ENCODE peak calls at places on chromosomes 6 and 20, in seven cellular contexts. M is BJ; A is cardiac fibroblast; K is CD8-positive, alpha-beta T cell; I is AG10803; P is mesothelial cell of epicardium; Y is RWPE1. E is an unnamed sample.

GRCh38 chr6:41894366-41895299 is 542 bp downstream of the USP49 start:
- DNase-seq in M (no peak), K (no peak), Y (peak; percentile 8), A (peak; percentile 11), P (peak; percentile 59), I (no peak), E (no peak)

GRCh38 chr6:169620171-169621125 is 81.4 kb downstream of the WDR27 start:
- DNase-seq in P (no peak), M (no peak), Y (no peak), I (peak; percentile 29), A (no peak), K (no peak), E (no peak)

GRCh38 chr6:45265246-45265645 is 62.9 kb upstream of the RUNX2 start:
- DNase-seq in K (no peak), A (peak; percentile 50), I (no peak), Y (no peak), P (no peak), M (no peak), E (no peak)

GRCh38 chr6:55388161-55388560 is 60.9 kb downstream of the GFRAL start:
- DNase-seq in I (no peak), K (no peak), M (no peak), P (no peak), Y (peak; percentile 2), A (no peak), E (no peak)

GRCh38 chr6:133067960-133068359 is 173.2 kb upstream of the EYA4 start:
- DNase-seq in Y (no peak), P (no peak), A (no peak), I (no peak), K (no peak), M (no peak), E (no peak)

GRCh38 chr6:10315631-10316145 is 99.2 kb downstream of the TFAP2A start:
- DNase-seq in I (no peak), P (no peak), A (no peak), K (no peak), M (no peak), Y (no peak), E (no peak)

GRCh38 chr6:44223471-44224153 is at the start of gene SLC29A1:
- DNase-seq in K (peak; percentile 77), Y (peak; percentile 87), P (peak; percentile 44), M (no peak), A (peak; percentile 42), I (no peak), E (no peak)

GRCh38 chr6:161526794-161527193 is 252.9 kb upstream of the AGPAT4 start:
- DNase-seq in I (no peak), Y (no peak), M (no peak), P (no peak), A (no peak), K (no peak), E (no peak)

GRCh38 chr20:56171087-56172012 is 77.2 kb upstream of the MC3R start:
- DNase-seq in K (no peak), I (no peak), P (no peak), M (no peak), A (no peak), Y (peak; percentile 41), E (no peak)
- TF ChIP-seq CTCF in K (no peak), I (no peak), P (no peak), M (no peak), A (peak; percentile 13), Y (peak; percentile 39), E (no peak)

GRCh38 chr20:62400021-62400420 is 7.1 kb downstream of the CABLES2 start:
- DNase-seq in A (no peak), I (no peak), P (no peak), M (no peak), K (no peak), Y (no peak), E (no peak)

GRCh38 chr20:62403331-62403730 is 3.8 kb downstream of the CABLES2 start:
- DNase-seq in Y (no peak), A (no peak), P (no peak), K (no peak), M (no peak), I (no peak), E (no peak)

GRCh38 chr20:62400541-62400940 is 6.5 kb downstream of the CABLES2 start:
- DNase-seq in M (no peak), P (no peak), K (no peak), Y (no peak), I (no peak), A (no peak), E (no peak)

GRCh38 chr20:62402456-62402855 is 4.6 kb downstream of the CABLES2 start:
- DNase-seq in K (no peak), I (no peak), Y (no peak), P (no peak), M (no peak), A (no peak), E (no peak)

DNA sequence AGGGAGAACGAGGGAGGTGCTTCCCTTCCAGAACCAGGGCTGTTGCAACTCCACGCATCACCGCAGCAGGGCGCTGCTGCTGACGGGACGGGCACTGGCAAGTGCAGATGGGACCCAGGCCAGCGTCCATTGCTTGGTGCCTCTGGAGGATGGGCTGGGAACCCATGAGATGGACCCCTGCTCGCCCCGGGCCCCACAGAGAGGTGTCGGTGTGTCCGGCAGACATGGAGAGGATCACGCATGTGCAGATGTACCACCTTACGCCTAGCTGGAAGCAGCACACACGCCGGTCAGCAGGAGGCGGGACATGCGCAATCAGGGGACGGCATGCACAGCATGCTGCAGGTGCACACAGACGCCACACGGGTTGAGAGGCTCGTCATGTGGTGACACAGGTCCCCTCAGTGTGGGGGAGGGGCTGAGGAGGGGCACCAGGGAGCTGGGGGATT is 5.7 kb downstream of the CABLES2 start:
- DNase-seq in M (no peak), A (no peak), K (no peak), I (no peak), Y (no peak), P (no peak), E (no peak)
- TF ChIP-seq CTCF in M (peak; percentile 6), A (no peak), K (no peak), I (no peak), Y (peak; percentile 52), P (no peak), E (no peak)

DNA sequence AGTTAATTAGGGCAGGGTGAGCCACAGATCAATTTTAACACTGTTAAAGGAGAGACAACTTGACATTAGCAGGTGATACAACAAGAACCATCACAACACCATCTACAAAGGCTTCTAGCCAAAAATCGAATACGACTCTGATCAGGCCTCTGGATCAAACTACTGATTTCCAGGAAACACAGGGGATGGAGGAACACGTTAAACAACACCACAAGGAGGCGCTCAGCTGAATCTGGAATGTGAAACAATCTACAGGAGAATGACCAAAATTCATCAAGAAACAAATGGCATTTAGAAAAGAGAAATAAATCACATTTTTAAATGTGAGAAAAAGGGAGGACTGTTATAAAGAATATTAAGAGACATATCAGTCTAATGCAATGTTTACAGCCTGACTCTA is 13.5 kb upstream of the MAFB start:
- DNase-seq in Y (no peak), M (no peak), A (no peak), P (no peak), I (no peak), K (no peak), E (no peak)
- TF ChIP-seq CTCF in Y (peak; percentile 18), M (peak; percentile 19), A (no peak), P (no peak), I (peak; percentile 32), K (no peak), E (no peak)

GRCh38 chr6:14851286-14851685 is 394.6 kb upstream of the JARID2 start:
- DNase-seq in P (no peak), M (peak; percentile 39), K (no peak), Y (no peak), A (peak; percentile 11), I (peak; percentile 46), E (no peak)

GRCh38 chr6:14852375-14852774 is 393.5 kb upstream of the JARID2 start:
- DNase-seq in Y (no peak), A (no peak), P (no peak), I (no peak), M (no peak), K (no peak), E (no peak)

GRCh38 chr6:14849224-14849623 is 396.6 kb upstream of the JARID2 start:
- DNase-seq in Y (no peak), K (no peak), M (no peak), A (no peak), P (no peak), I (no peak), E (no peak)

GRCh38 chr6:14844411-14844810 is 401.5 kb upstream of the JARID2 start:
- DNase-seq in K (no peak), I (no peak), Y (no peak), A (no peak), M (no peak), P (no peak), E (no peak)

GRCh38 chr6:14848019-14848418 is 397.9 kb upstream of the JARID2 start:
- DNase-seq in M (peak; percentile 13), A (no peak), K (no peak), Y (no peak), I (peak; percentile 70), P (no peak), E (no peak)
- TF ChIP-seq CTCF in M (no peak), A (no peak), K (no peak), Y (no peak), I (no peak), P (no peak), E (no peak)

GRCh38 chr20:20439602-20440001 is 71.7 kb downstream of the INSM1 start:
- DNase-seq in Y (no peak), I (no peak), K (no peak), M (no peak), A (no peak), P (no peak), E (no peak)

GRCh38 chr20:20432618-20433286 is 64.8 kb downstream of the INSM1 start:
- DNase-seq in Y (no peak), M (no peak), A (no peak), I (no peak), K (no peak), P (no peak), E (no peak)

GRCh38 chr20:20437314-20437713 is 69.4 kb downstream of the INSM1 start:
- DNase-seq in K (no peak), P (no peak), M (no peak), A (no peak), Y (no peak), I (no peak), E (no peak)

GRCh38 chr20:20436689-20437088 is 68.8 kb downstream of the INSM1 start:
- DNase-seq in Y (no peak), K (no peak), P (no peak), I (no peak), M (no peak), A (no peak), E (no peak)

DNA sequence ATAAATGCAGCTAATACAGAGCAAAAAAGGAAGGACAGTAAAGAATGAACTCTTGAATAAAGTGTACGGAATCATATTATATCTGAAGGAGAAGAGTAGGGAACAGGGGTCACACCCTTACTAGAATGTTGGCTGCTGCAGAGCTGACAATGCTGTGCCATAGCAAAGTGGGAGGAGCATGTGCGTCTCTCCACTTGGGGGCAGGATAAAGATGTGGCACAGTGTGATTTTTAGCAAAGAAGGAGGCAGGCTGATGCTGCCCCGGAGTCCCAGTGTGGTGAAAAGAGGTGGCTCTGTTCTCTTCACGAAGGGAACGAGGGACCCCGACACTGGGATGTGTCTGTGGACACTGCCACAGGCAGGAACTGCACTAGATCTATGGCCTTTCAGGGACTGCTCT is 67.5 kb downstream of the INSM1 start:
- DNase-seq in M (no peak), I (no peak), K (no peak), P (no peak), Y (no peak), A (no peak), E (no peak)
- TF ChIP-seq CTCF in M (no peak), I (no peak), K (no peak), P (no peak), Y (no peak), A (no peak), E (no peak)

E was measured in omental fat pad.